ENCODE peak calls at places on chromosomes 6 and 20, in ten cellular contexts. Q, I, T, X, N, B, Z, S, V and R are unnamed samples.

GRCh38 chr6:71250050-71250689 is 38.4 kb upstream of the OGFRL1 start:
- DNase-seq in Q (no peak), I (no peak), T (peak), X (no peak), N (peak), B (no peak), Z (no peak), S (no peak), V (no peak), R (no peak)

GRCh38 chr20:44597930-44598329 is 15.6 kb downstream of the PKIG start:
- DNase-seq in Q (no peak), I (no peak), T (peak), X (no peak), N (no peak), B (no peak), Z (no peak), S (no peak), V (peak), R (no peak)

GRCh38 chr6:41591859-41592502 is 45.8 kb downstream of the FOXP4 start:
- DNase-seq in Q (peak), I (peak), T (no peak), X (peak), N (peak), B (peak), Z (peak), S (peak), V (peak), R (peak)

GRCh38 chr6:125953502-125953875 is 3.1 kb upstream of the HINT3 start:
- DNase-seq in Q (no peak), I (no peak), T (no peak), X (no peak), N (no peak), B (no peak), Z (no peak), S (no peak), V (no peak), R (no peak)

GRCh38 chr6:16720861-16721260 is 40.4 kb downstream of the ATXN1 start:
- DNase-seq in Q (no peak), I (no peak), T (no peak), X (no peak), N (no peak), B (no peak), Z (no peak), S (no peak), V (no peak), R (no peak)

GRCh38 chr6:94389218-94389617 is 969.9 kb upstream of the EPHA7 start:
- DNase-seq in Q (no peak), I (no peak), T (no peak), X (no peak), N (no peak), B (no peak), Z (no peak), S (no peak), V (no peak), R (no peak)

GRCh38 chr20:32664352-32665159 is 9.2 kb downstream of the C20orf203 start:
- DNase-seq in Q (no peak), I (no peak), T (no peak), X (no peak), N (no peak), B (no peak), Z (no peak), S (no peak), V (no peak), R (no peak)

GRCh38 chr6:10154251-10154650 is 260.6 kb downstream of the TFAP2A start:
- DNase-seq in Q (no peak), I (no peak), T (no peak), X (no peak), N (no peak), B (no peak), Z (no peak), S (no peak), V (no peak), R (no peak)

GRCh38 chr6:135880066-135880972 is 28.8 kb downstream of the PDE7B start:
- DNase-seq in Q (no peak), I (no peak), T (peak), X (peak), N (peak), B (peak), Z (no peak), S (no peak), V (no peak), R (peak)

GRCh38 chr6:74991573-74992332 is 214.1 kb downstream of the COL12A1 start:
- DNase-seq in Q (no peak), I (no peak), T (peak), X (no peak), N (peak), B (no peak), Z (no peak), S (no peak), V (no peak), R (no peak)

GRCh38 chr6:56851104-56851503 is 103.8 kb upstream of the BEND6 start:
- DNase-seq in Q (no peak), I (no peak), T (peak), X (no peak), N (peak), B (no peak), Z (no peak), S (peak), V (peak), R (no peak)

GRCh38 chr6:29414588-29414987 is at the start of gene OR12D1:
- DNase-seq in Q (no peak), I (no peak), T (no peak), X (no peak), N (no peak), B (no peak), Z (no peak), S (no peak), V (no peak), R (no peak)

GRCh38 chr6:134351615-134352474 is 33.9 kb upstream of the SGK1 start:
- DNase-seq in Q (no peak), I (no peak), T (no peak), X (no peak), N (no peak), B (no peak), Z (no peak), S (no peak), V (no peak), R (peak)

GRCh38 chr20:63311833-63312243 is 18.9 kb downstream of the COL20A1 start:
- DNase-seq in Q (no peak), I (no peak), T (no peak), X (no peak), N (no peak), B (no peak), Z (no peak), S (no peak), V (peak), R (no peak)

GRCh38 chr20:46995561-46996142 is 101.0 kb downstream of the EYA2 start:
- DNase-seq in Q (no peak), I (no peak), T (no peak), X (no peak), N (no peak), B (peak), Z (no peak), S (no peak), V (no peak), R (no peak)

GRCh38 chr6:109894181-109894580 is 83.9 kb upstream of the GPR6 start:
- DNase-seq in Q (no peak), I (no peak), T (no peak), X (no peak), N (no peak), B (peak), Z (no peak), S (no peak), V (no peak), R (no peak)

GRCh38 chr20:24990810-24991252 is 1.7 kb downstream of the APMAP start:
- DNase-seq in Q (no peak), I (no peak), T (no peak), X (no peak), N (no peak), B (no peak), Z (no peak), S (peak), V (no peak), R (no peak)

GRCh38 chr6:164749126-164749758 is 560.2 kb downstream of the C6orf118 start:
- DNase-seq in Q (no peak), I (no peak), T (peak), X (no peak), N (peak), B (no peak), Z (no peak), S (no peak), V (peak), R (no peak)

DNA sequence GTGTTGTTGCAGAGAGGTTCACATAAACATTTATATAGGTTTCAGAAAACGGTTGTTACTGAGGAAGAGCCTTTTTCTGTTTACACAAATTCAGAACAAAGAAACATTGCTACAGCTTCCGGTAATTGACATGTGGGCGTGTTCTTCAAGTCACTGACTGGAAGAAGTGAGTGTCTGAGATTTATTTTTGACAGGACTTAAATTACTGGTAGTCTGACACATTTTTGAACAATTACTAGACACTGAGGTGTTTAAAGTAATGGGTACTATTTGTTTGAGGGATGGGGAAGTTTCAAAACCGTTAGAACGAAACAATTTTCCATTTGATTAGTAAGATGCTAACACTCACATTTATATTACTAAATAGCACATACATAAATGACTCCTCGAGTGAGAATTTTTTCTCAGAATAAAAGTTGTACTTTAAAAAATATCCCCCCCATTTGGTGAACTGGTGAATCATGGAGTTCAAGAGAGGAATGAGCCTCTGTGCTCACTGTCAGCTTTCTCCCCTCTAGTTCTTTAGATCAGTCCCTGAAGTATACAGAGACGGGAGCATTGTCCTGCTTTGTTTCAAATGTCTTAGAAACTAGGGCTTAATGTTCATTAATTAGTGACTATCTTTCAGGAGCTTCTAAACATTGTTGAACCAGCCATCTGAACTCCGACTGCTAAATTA is 98.7 kb downstream of the TSHZ2 start:
- DNase-seq in Q (no peak), I (no peak), T (peak), X (no peak), N (peak), B (no peak), Z (no peak), S (no peak), V (no peak), R (peak)
- H3K4me3 ChIP-seq in Q (no peak), I (no peak), T (no peak), X (no peak), N (no peak), B (no peak), Z (no peak), S (no peak), V (no peak), R (no peak)

GRCh38 chr20:5586720-5587119 is 163.5 kb upstream of the SHLD1 start:
- DNase-seq in Q (no peak), I (no peak), T (no peak), X (no peak), N (no peak), B (no peak), Z (no peak), S (no peak), V (no peak), R (no peak)
- H3K27ac ChIP-seq in Q (no peak), I (no peak), T (no peak), X (no peak), N (no peak), B (peak), Z (no peak), S (no peak), V (no peak), R (peak)

GRCh38 chr20:21510414-21510971 is 3.4 kb downstream of the NKX2-2 start:
- DNase-seq in Q (no peak), I (no peak), T (no peak), X (no peak), N (peak), B (no peak), Z (no peak), S (no peak), V (no peak), R (no peak)

GRCh38 chr20:21512634-21513180 is 1.2 kb downstream of the NKX2-2 start:
- DNase-seq in Q (no peak), I (no peak), T (no peak), X (no peak), N (no peak), B (no peak), Z (no peak), S (no peak), V (no peak), R (no peak)

GRCh38 chr20:21510995-21511394 is 2.9 kb downstream of the NKX2-2 start:
- DNase-seq in Q (no peak), I (no peak), T (no peak), X (no peak), N (no peak), B (no peak), Z (no peak), S (no peak), V (no peak), R (no peak)

GRCh38 chr20:21511850-21512633 is 1.8 kb downstream of the NKX2-2 start:
- DNase-seq in Q (no peak), I (no peak), T (no peak), X (no peak), N (no peak), B (no peak), Z (no peak), S (no peak), V (no peak), R (no peak)

GRCh38 chr20:21511485-21511849 is 2.4 kb downstream of the NKX2-2 start:
- DNase-seq in Q (no peak), I (no peak), T (no peak), X (no peak), N (no peak), B (no peak), Z (no peak), S (no peak), V (no peak), R (no peak)
- H3K4me3 ChIP-seq in Q (no peak), I (no peak), T (no peak), X (no peak), N (no peak), B (no peak), Z (no peak), S (no peak), V (no peak), R (no peak)

GRCh38 chr6:83413068-83413467 is 17.8 kb downstream of the ME1 start:
- DNase-seq in Q (no peak), I (no peak), T (no peak), X (no peak), N (no peak), B (no peak), Z (no peak), S (no peak), V (no peak), R (no peak)
- H3K27ac ChIP-seq in Q (no peak), I (no peak), T (no peak), X (no peak), N (no peak), B (no peak), Z (no peak), S (no peak), V (no peak), R (no peak)

GRCh38 chr6:160523223-160523622 is 140.9 kb downstream of the LPA start:
- DNase-seq in Q (no peak), I (no peak), T (no peak), X (no peak), N (no peak), B (no peak), Z (no peak), S (no peak), V (no peak), R (no peak)

GRCh38 chr6:160513836-160514235 is 150.2 kb downstream of the LPA start:
- DNase-seq in Q (no peak), I (no peak), T (no peak), X (no peak), N (peak), B (no peak), Z (no peak), S (no peak), V (no peak), R (no peak)

GRCh38 chr6:160519133-160519532 is 144.9 kb downstream of the LPA start:
- DNase-seq in Q (no peak), I (no peak), T (no peak), X (no peak), N (no peak), B (no peak), Z (no peak), S (no peak), V (no peak), R (no peak)

GRCh38 chr6:160520043-160520904 is 143.8 kb downstream of the LPA start:
- DNase-seq in Q (peak), I (peak), T (peak), X (peak), N (peak), B (no peak), Z (peak), S (peak), V (peak), R (peak)

GRCh38 chr6:160519603-160520042 is 144.5 kb downstream of the LPA start:
- DNase-seq in Q (no peak), I (no peak), T (no peak), X (peak), N (no peak), B (no peak), Z (no peak), S (no peak), V (no peak), R (no peak)
- H3K4me3 ChIP-seq in Q (peak), I (peak), T (peak), X (peak), N (peak), B (peak), Z (peak), S (peak), V (peak), R (peak)